ENCODE peak calls at places on chromosomes 1 and 21, in five cellular contexts. S, B, V, F and L are unnamed samples.

GRCh38 chr1:40039245-40039756 is 1.2 kb upstream of the CAP1 start:
- DNase-seq in B (peak; percentile 80), S (peak; percentile 66), V (peak; percentile 16), F (no peak), L (peak; percentile 75)

GRCh38 chr1:24502168-24503002 is at the start of gene RCAN3:
- DNase-seq in B (peak; percentile 75), F (peak; percentile 81), S (peak; percentile 40), V (peak; percentile 95), L (peak; percentile 95)

GRCh38 chr1:66769512-66770229 is 17.4 kb downstream of the DYNLT5 start:
- DNase-seq in V (no peak), F (no peak), S (no peak), B (no peak), L (no peak)

GRCh38 chr1:20376880-20377494 is 86.3 kb downstream of the VWA5B1 start:
- DNase-seq in S (peak; percentile 58), B (peak; percentile 20), F (peak; percentile 48), V (peak; percentile 79), L (peak; percentile 45)

GRCh38 chr1:23984417-23985186 is 4.5 kb upstream of the SRSF10 start:
- DNase-seq in V (no peak), B (no peak), S (peak; percentile 87), F (peak; percentile 77), L (peak; percentile 65)

GRCh38 chr21:46622226-46622625 is 13.2 kb upstream of the PRMT2 start:
- DNase-seq in V (peak; percentile 47), S (peak; percentile 36), F (no peak), B (no peak), L (no peak)

GRCh38 chr1:235917267-235917811 is 50.6 kb upstream of the LYST start:
- DNase-seq in V (no peak), F (peak; percentile 100), B (peak; percentile 6), S (peak; percentile 98), L (peak; percentile 94)

GRCh38 chr21:29943885-29944284 is 4.1 kb upstream of the GRIK1 start:
- DNase-seq in V (no peak), B (no peak), F (peak; percentile 26), S (no peak), L (no peak)

GRCh38 chr1:7587108-7587507 is 184.0 kb upstream of the VAMP3 start:
- DNase-seq in V (no peak), S (no peak), F (no peak), B (no peak), L (no peak)

GRCh38 chr1:154931940-154932487 is 4.5 kb downstream of the PMVK start:
- DNase-seq in S (no peak), V (peak; percentile 57), F (peak; percentile 86), B (no peak), L (no peak)

GRCh38 chr1:31580891-31581603 is 4.7 kb downstream of the TINAGL1 start:
- DNase-seq in S (no peak), F (no peak), B (no peak), V (no peak), L (no peak)

GRCh38 chr21:45596704-45597318 is 46.7 kb upstream of the PCBP3 start:
- DNase-seq in F (peak; percentile 69), B (peak; percentile 24), S (peak; percentile 60), V (peak; percentile 93), L (peak; percentile 60)

GRCh38 chr1:6343506-6344405 is 49.8 kb downstream of the ACOT7 start:
- DNase-seq in F (peak; percentile 98), V (peak; percentile 87), S (peak; percentile 67), B (peak; percentile 51), L (peak; percentile 87)

GRCh38 chr1:87684194-87684593 is 355.5 kb downstream of the LMO4 start:
- DNase-seq in F (no peak), S (peak; percentile 55), V (no peak), B (peak; percentile 58), L (peak; percentile 51)

GRCh38 chr21:41435728-41436127 is 9.7 kb downstream of the MX1 start:
- DNase-seq in V (no peak), S (no peak), F (no peak), B (no peak), L (no peak)

GRCh38 chr1:44035726-44036408 is 4.6 kb upstream of the SLC6A9 start:
- DNase-seq in F (no peak), V (no peak), B (no peak), S (no peak), L (no peak)

GRCh38 chr1:2271841-2272655 is 43.9 kb downstream of the SKI start:
- DNase-seq in B (no peak), S (no peak), V (peak; percentile 75), F (no peak), L (no peak)

GRCh38 chr1:233440952-233441401 is 113.5 kb downstream of the MAP3K21 start:
- DNase-seq in S (peak; percentile 43), F (peak; percentile 90), V (peak; percentile 42), B (peak; percentile 33), L (peak; percentile 83)

GRCh38 chr1:117366281-117366981 is 818 bp upstream of the MAN1A2 start:
- DNase-seq in F (peak; percentile 73), B (peak; percentile 76), V (peak; percentile 78), S (peak; percentile 79), L (peak; percentile 79)

GRCh38 chr1:244778356-244778755 is 57.1 kb upstream of the COX20 start:
- DNase-seq in S (peak; percentile 87), V (no peak), B (no peak), F (peak; percentile 92), L (peak; percentile 53)

GRCh38 chr1:152141971-152142584 is 16.9 kb downstream of the RPTN start:
- DNase-seq in F (peak; percentile 94), B (peak; percentile 27), V (peak; percentile 14), S (peak; percentile 57), L (peak; percentile 73)

GRCh38 chr1:206691604-206692003 is 6.9 kb downstream of the MAPKAPK2 start:
- DNase-seq in V (peak; percentile 30), B (no peak), F (no peak), S (no peak), L (no peak)

GRCh38 chr1:5947978-5948680 is 44.1 kb downstream of the NPHP4 start:
- DNase-seq in F (no peak), S (no peak), V (no peak), B (no peak), L (no peak)

GRCh38 chr1:213014642-213015041 is 1.0 kb downstream of the ANGEL2 start:
- DNase-seq in V (peak; percentile 15), S (no peak), F (peak; percentile 52), B (no peak), L (peak; percentile 42)

GRCh38 chr1:100624886-100625430 is 87.0 kb downstream of the GPR88 start:
- DNase-seq in V (no peak), F (no peak), B (no peak), S (no peak), L (no peak)